ENCODE peak calls at places on chromosomes 6 and 20, in five cellular contexts. U is T-helper 2 cell; G is stimulated activated CD8-positive, alpha-beta memory T cell treated with anti-CD3 and anti-CD28 coated beads, Interleukin-4, amount 100 ng/mL, for 24 hours; P is nephron progenitor cell; B is myocyte. M is an unnamed sample.

GRCh38 chr6:5936140-5936539 is 70.6 kb downstream of the NRN1 start:
- DNase-seq in U (no peak), G (no peak), P (no peak), B (no peak), M (no peak)

GRCh38 chr6:55176958-55177357 is 2.6 kb downstream of the HCRTR2 start:
- DNase-seq in U (no peak), G (no peak), P (peak), B (peak), M (no peak)

GRCh38 chr20:51697119-51697826 is 70.9 kb downstream of the ATP9A start:
- DNase-seq in U (no peak), G (no peak), P (no peak), B (peak), M (no peak)

GRCh38 chr6:136037246-136037884 is 185.9 kb downstream of the PDE7B start:
- DNase-seq in U (no peak), G (peak), P (no peak), B (no peak), M (no peak)

GRCh38 chr6:96631248-96631647 is 68.3 kb downstream of the FHL5 start:
- DNase-seq in U (no peak), G (no peak), P (no peak), B (no peak), M (no peak)

GRCh38 chr6:89140347-89141159 is 5.3 kb upstream of the PM20D2 start:
- DNase-seq in U (no peak), G (no peak), P (no peak), B (no peak), M (no peak)

GRCh38 chr6:5109436-5109835 is 24.3 kb downstream of the PPP1R3G start:
- DNase-seq in U (no peak), G (no peak), P (no peak), B (no peak), M (no peak)

GRCh38 chr20:59933849-59934585 is 580 bp upstream of the SYCP2 start:
- DNase-seq in U (peak), G (peak), P (peak), B (peak), M (no peak)

GRCh38 chr6:133778414-133778813 is 110.5 kb upstream of the TCF21 start:
- DNase-seq in U (no peak), G (no peak), P (no peak), B (peak), M (no peak)

GRCh38 chr6:38531134-38531533 is 108.6 kb downstream of the BTBD9 start:
- DNase-seq in U (no peak), G (no peak), P (no peak), B (no peak), M (no peak)

GRCh38 chr6:93468291-93468690 is 48.9 kb upstream of the EPHA7 start:
- DNase-seq in U (no peak), G (no peak), P (no peak), B (peak), M (no peak)

GRCh38 chr6:97726378-97726777 is 443.4 kb upstream of the MMS22L start:
- DNase-seq in U (no peak), G (no peak), P (no peak), B (peak), M (no peak)

GRCh38 chr6:42744351-42744890 is 1.5 kb downstream of the TBCC start:
- DNase-seq in U (no peak), G (no peak), P (no peak), B (no peak), M (no peak)

GRCh38 chr6:167079853-167080297 is 43.0 kb upstream of the CCR6 start:
- DNase-seq in U (peak), G (peak), P (no peak), B (peak), M (no peak)

GRCh38 chr6:90375681-90376439 is 79.2 kb upstream of the BACH2 start:
- DNase-seq in U (no peak), G (no peak), P (no peak), B (peak), M (no peak)

GRCh38 chr20:6045566-6045965 is 8.3 kb downstream of the LRRN4 start:
- DNase-seq in U (no peak), G (no peak), P (no peak), B (peak), M (no peak)

GRCh38 chr6:124964084-124964763 is 2.0 kb downstream of the RNF217 start:
- DNase-seq in U (no peak), G (no peak), P (no peak), B (peak), M (no peak)

M was measured in NCI-H524 treated with DMSO at 0.1 percent for 48 hours.